ENCODE peak calls at places on chromosomes 16 and 17, in nine cellular contexts. W, O, X, C, K, H, V, R and S are unnamed samples.

GRCh38 chr16:28609631-28610594 is at the start of gene SULT1A1:
- DNase-seq in H (peak; percentile 76), X (peak; percentile 76), O (no peak), V (peak; percentile 6), K (no peak), R (no peak), W (no peak), C (no peak), S (no peak)

GRCh38 chr17:61284174-61284573 is 115.5 kb upstream of the TBX2 start:
- DNase-seq in K (no peak), R (no peak), W (no peak), H (no peak), C (no peak), X (no peak), O (peak; percentile 85), V (peak; percentile 89), S (no peak)

GRCh38 chr17:45974916-45975630 is 24.0 kb upstream of the STH start:
- DNase-seq in W (no peak), H (no peak), V (no peak), O (no peak), K (no peak), C (no peak), X (no peak), R (no peak), S (no peak)

GRCh38 chr17:79947351-79948031 is 88.2 kb downstream of the TBC1D16 start:
- DNase-seq in X (no peak), W (no peak), K (no peak), H (peak; percentile 62), C (no peak), R (no peak), O (no peak), V (peak; percentile 84), S (no peak)

GRCh38 chr16:78817442-78817829 is 718.0 kb downstream of the WWOX start:
- DNase-seq in O (no peak), W (no peak), C (no peak), V (no peak), K (no peak), H (no peak), X (no peak), R (no peak), S (no peak)

GRCh38 chr16:78761427-78761826 is 662.0 kb downstream of the WWOX start:
- DNase-seq in O (no peak), V (no peak), H (no peak), W (no peak), R (no peak), X (no peak), K (no peak), C (peak; percentile 35), S (no peak)

GRCh38 chr17:79340771-79341528 is 266.3 kb downstream of the ENGASE start:
- DNase-seq in K (no peak), O (no peak), C (no peak), R (no peak), W (no peak), V (no peak), X (no peak), H (no peak), S (peak; percentile 23)

GRCh38 chr16:90077757-90078593 is 844 bp upstream of the PRDM7 start:
- DNase-seq in O (peak; percentile 62), C (no peak), R (no peak), V (peak; percentile 42), K (no peak), X (no peak), W (peak; percentile 65), H (no peak), S (no peak)

GRCh38 chr16:79758615-79759346 is 158.2 kb upstream of the MAF start:
- DNase-seq in C (no peak), V (no peak), W (no peak), H (no peak), O (no peak), R (no peak), K (no peak), X (no peak), S (no peak)

GRCh38 chr17:74274060-74274702 is at the start of gene DNAI2:
- DNase-seq in X (peak; percentile 51), C (no peak), W (peak; percentile 47), K (no peak), O (no peak), V (no peak), H (no peak), R (no peak), S (no peak)

GRCh38 chr16:30351586-30352419 is 3.3 kb downstream of the CD2BP2 start:
- DNase-seq in C (no peak), W (no peak), X (peak; percentile 86), V (peak; percentile 95), R (no peak), H (peak; percentile 82), O (peak; percentile 96), K (no peak), S (peak; percentile 84)

GRCh38 chr16:14310519-14310991 is 239.4 kb downstream of the MRTFB start:
- DNase-seq in X (no peak), V (peak; percentile 44), H (no peak), C (no peak), O (peak; percentile 67), W (no peak), R (no peak), K (no peak), S (no peak)

GRCh38 chr17:82933911-82934310 is 94.1 kb upstream of the ZNF750 start:
- DNase-seq in W (no peak), X (no peak), V (no peak), O (no peak), K (no peak), C (no peak), R (no peak), H (peak; percentile 46), S (no peak)

GRCh38 chr16:48611329-48612137 is 1.6 kb upstream of the N4BP1 start:
- DNase-seq in H (no peak), X (no peak), O (no peak), C (no peak), R (no peak), W (peak; percentile 48), K (peak; percentile 61), V (no peak), S (no peak)

GRCh38 chr17:1999557-2000251 is 25.4 kb downstream of the RTN4RL1 start:
- DNase-seq in V (peak; percentile 14), W (no peak), R (no peak), H (no peak), K (no peak), C (peak; percentile 66), X (peak; percentile 73), O (peak; percentile 30), S (no peak)

GRCh38 chr17:36602030-36602737 is 801 bp downstream of the MRM1 start:
- DNase-seq in K (no peak), H (peak; percentile 57), X (no peak), V (peak; percentile 30), W (no peak), R (no peak), O (peak; percentile 54), C (no peak), S (no peak)

GRCh38 chr16:3060339-3061127 is 4.9 kb upstream of the IL32 start:
- DNase-seq in R (no peak), K (no peak), O (no peak), X (no peak), H (no peak), W (no peak), C (no peak), V (no peak), S (no peak)

GRCh38 chr17:51164911-51165679 is 1.1 kb upstream of the NME2 start:
- DNase-seq in H (no peak), W (no peak), K (no peak), V (no peak), X (peak; percentile 39), C (no peak), O (no peak), R (no peak), S (no peak)

GRCh38 chr16:57562066-57562465 is 19.6 kb downstream of the ADGRG5 start:
- DNase-seq in R (no peak), X (no peak), O (no peak), K (no peak), H (no peak), W (no peak), V (no peak), C (no peak), S (no peak)

GRCh38 chr16:17194190-17194780 is 276.5 kb downstream of the XYLT1 start:
- DNase-seq in K (peak; percentile 36), C (peak; percentile 41), H (peak; percentile 82), R (no peak), X (peak; percentile 69), O (peak; percentile 57), W (no peak), V (peak; percentile 29), S (no peak)

GRCh38 chr17:80820331-80820730 is 171.3 kb upstream of the CHMP6 start:
- DNase-seq in K (no peak), O (no peak), R (no peak), V (no peak), W (no peak), X (no peak), C (no peak), H (peak; percentile 22), S (no peak)

GRCh38 chr17:57443781-57444180 is 187.5 kb downstream of the MSI2 start:
- DNase-seq in X (no peak), C (no peak), V (no peak), W (no peak), O (no peak), R (no peak), H (no peak), K (no peak), S (no peak)

GRCh38 chr16:75317101-75317522 is 65.7 kb upstream of the BCAR1 start:
- DNase-seq in R (no peak), W (no peak), X (no peak), V (peak; percentile 34), K (no peak), H (no peak), O (peak; percentile 42), C (no peak), S (no peak)